ENCODE peak calls at places on chromosomes 16 and 17, in nine cellular contexts. B is neural crest cell; E is NCI-H1048; S is stimulated activated CD8-positive, alpha-beta memory T cell treated with anti-CD3 and anti-CD28 coated beads, Interleukin-2, amount 100 ng/mL, for 1 hour; N is EL; C is IMR-90; G is ACHN; I is effector CD4-positive, alpha-beta T cell; P is C1 segment of cervical spinal cord. W is an unnamed sample.

GRCh38 chr16:75460441-75460840 is 4.0 kb downstream of the TMEM170A start:
- DNase-seq in C (no peak), S (no peak), B (no peak), G (no peak), N (no peak), P (no peak), I (no peak), E (no peak), W (no peak)

GRCh38 chr16:58076514-58076913 is 51.0 kb downstream of the MMP15 start:
- DNase-seq in I (no peak), G (no peak), N (no peak), S (no peak), P (no peak), B (no peak), C (no peak), E (no peak), W (no peak)

GRCh38 chr17:34163681-34164080 is 91.4 kb upstream of the CCL2 start:
- DNase-seq in B (no peak), S (no peak), E (no peak), I (no peak), C (peak; percentile 16), G (no peak), P (no peak), N (peak; percentile 29), W (peak; percentile 29)

GRCh38 chr17:3035256-3035967 is 28.0 kb downstream of the OR1D5 start:
- DNase-seq in C (no peak), N (no peak), P (no peak), S (no peak), E (no peak), B (no peak), G (no peak), I (no peak), W (no peak)

GRCh38 chr17:63439682-63440081 is 6.4 kb downstream of the CYB561 start:
- DNase-seq in C (peak; percentile 51), E (no peak), P (no peak), G (no peak), N (peak; percentile 60), I (no peak), S (no peak), B (no peak), W (peak; percentile 53)

GRCh38 chr17:9022553-9023388 is 1.5 kb downstream of the NTN1 start:
- DNase-seq in E (no peak), S (no peak), P (no peak), B (no peak), G (no peak), N (peak; percentile 5), I (no peak), C (no peak), W (peak; percentile 38)

GRCh38 chr16:57343131-57343731 is 15.4 kb upstream of the CCL22 start:
- DNase-seq in E (no peak), N (no peak), P (no peak), I (no peak), B (no peak), S (no peak), C (no peak), G (no peak), W (no peak)

GRCh38 chr17:76738468-76738850 is 540 bp downstream of the MFSD11 start:
- DNase-seq in E (no peak), N (no peak), C (no peak), S (no peak), G (no peak), P (no peak), B (no peak), I (no peak), W (no peak)

GRCh38 chr17:57965521-57966160 is 10.4 kb upstream of the CUEDC1 start:
- DNase-seq in E (no peak), G (no peak), N (no peak), C (no peak), S (no peak), I (no peak), P (no peak), B (no peak), W (no peak)

GRCh38 chr17:64420143-64420670 is 28.7 kb upstream of the MILR1 start:
- DNase-seq in S (no peak), C (peak; percentile 84), N (peak; percentile 81), E (peak; percentile 22), I (peak; percentile 33), P (no peak), G (peak; percentile 78), B (peak; percentile 17), W (peak; percentile 76)